ENCODE peak calls at places on chromosomes 6 and 20, in six cellular contexts. J, D, U, B, A and H are unnamed samples.

GRCh38 chr6:159880412-159880811 is 10.4 kb upstream of the MAS1 start:
- DNase-seq in D (no peak), U (peak), A (no peak), B (no peak), J (no peak), H (no peak)

GRCh38 chr6:24827162-24827561 is 28.4 kb upstream of the ARMH2 start:
- DNase-seq in B (no peak), D (no peak), A (no peak), J (no peak), U (no peak), H (no peak)

GRCh38 chr20:12941025-12941424 is 67.7 kb upstream of the SPTLC3 start:
- DNase-seq in U (no peak), J (no peak), D (no peak), A (no peak), B (no peak), H (no peak)

GRCh38 chr6:145076110-145076841 is 659.0 kb downstream of the EPM2A start:
- DNase-seq in D (no peak), U (no peak), B (no peak), J (no peak), A (no peak), H (no peak)

GRCh38 chr6:168555618-168556273 is 114.8 kb downstream of the SMOC2 start:
- DNase-seq in J (no peak), A (no peak), U (no peak), B (no peak), D (no peak), H (no peak)

GRCh38 chr20:14775778-14776177 is 438.4 kb upstream of the FLRT3 start:
- DNase-seq in D (no peak), A (no peak), B (no peak), U (no peak), J (no peak), H (no peak)

GRCh38 chr6:16592550-16592892 is 168.7 kb downstream of the ATXN1 start:
- DNase-seq in B (no peak), U (no peak), J (no peak), A (no peak), D (no peak), H (no peak)

GRCh38 chr20:22088882-22089281 is 383.4 kb downstream of the PAX1 start:
- DNase-seq in D (no peak), U (no peak), J (no peak), B (no peak), A (no peak), H (no peak)

GRCh38 chr6:136729832-136730231 is 62.4 kb downstream of the MAP3K5 start:
- DNase-seq in U (no peak), A (no peak), D (no peak), B (no peak), J (no peak), H (no peak)

GRCh38 chr6:35736293-35736894 is 438 bp upstream of the ARMC12 start:
- DNase-seq in D (peak), A (peak), B (peak), U (peak), J (peak), H (peak)

GRCh38 chr6:119499797-119500196 is 150.2 kb upstream of the MAN1A1 start:
- DNase-seq in J (no peak), A (no peak), U (no peak), B (no peak), D (no peak), H (no peak)

GRCh38 chr6:141110486-141110885 is 1022.2 kb upstream of the GJE1 start:
- DNase-seq in D (no peak), J (no peak), B (no peak), U (no peak), A (no peak), H (no peak)

GRCh38 chr6:158233214-158233795 is 65.2 kb downstream of the GTF2H5 start:
- DNase-seq in U (no peak), B (no peak), J (peak), D (no peak), A (no peak), H (no peak)

GRCh38 chr20:21564127-21564773 is 50.4 kb upstream of the NKX2-2 start:
- DNase-seq in U (no peak), J (peak), B (no peak), D (no peak), A (no peak), H (no peak)

GRCh38 chr20:40442181-40442963 is 246.7 kb downstream of the MAFB start:
- DNase-seq in D (no peak), B (no peak), U (no peak), A (no peak), J (peak), H (no peak)

GRCh38 chr6:31795616-31796298 is at the start of gene VARS1:
- DNase-seq in A (peak), U (peak), D (peak), J (peak), B (peak), H (peak)

GRCh38 chr6:116047173-116047933 is 13.3 kb downstream of the FRK start:
- DNase-seq in D (no peak), U (no peak), B (no peak), J (no peak), A (no peak), H (no peak)

GRCh38 chr6:118810420-118811027 is 83.4 kb upstream of the ASF1A start:
- DNase-seq in J (no peak), B (no peak), U (no peak), A (no peak), D (peak), H (no peak)

GRCh38 chr6:151430886-151431285 is 21.0 kb downstream of the RMND1 start:
- DNase-seq in A (no peak), B (no peak), U (no peak), J (no peak), D (no peak), H (no peak)

GRCh38 chr20:18857640-18858039 is 44.1 kb downstream of the SCP2D1 start:
- DNase-seq in U (no peak), B (no peak), A (no peak), J (no peak), D (no peak), H (no peak)

GRCh38 chr6:166650824-166651223 is 23.8 kb upstream of the RPS6KA2 start:
- DNase-seq in J (no peak), D (no peak), U (no peak), A (no peak), B (no peak), H (no peak)

GRCh38 chr6:69422474-69422873 is 374.3 kb downstream of the LMBRD1 start:
- DNase-seq in U (no peak), D (no peak), J (no peak), A (no peak), B (no peak), H (no peak)

GRCh38 chr6:169619650-169620049 is 82.2 kb downstream of the WDR27 start:
- DNase-seq in D (no peak), U (no peak), J (no peak), B (no peak), A (no peak), H (no peak)

GRCh38 chr6:11500008-11500407 is 37.5 kb upstream of the TMEM170B start:
- DNase-seq in B (no peak), J (no peak), A (no peak), D (no peak), U (no peak), H (no peak)

GRCh38 chr6:134198093-134198492 is 119.8 kb downstream of the SGK1 start:
- DNase-seq in A (no peak), J (no peak), U (no peak), D (no peak), B (no peak), H (no peak)

GRCh38 chr20:48827880-48828733 is at the start of gene PREX1:
- DNase-seq in B (peak), A (peak), J (peak), U (peak), D (peak), H (peak)

GRCh38 chr6:151021878-151022277 is 156.4 kb downstream of the MTHFD1L start:
- DNase-seq in A (no peak), U (no peak), D (no peak), B (no peak), J (no peak), H (no peak)

GRCh38 chr20:38692436-38693411 is 31.6 kb upstream of the SLC32A1 start:
- DNase-seq in B (no peak), D (peak), U (no peak), J (peak), A (peak), H (no peak)

GRCh38 chr20:43955244-43956191 is 40.9 kb downstream of the TOX2 start:
- DNase-seq in U (peak), J (peak), B (no peak), A (no peak), D (peak), H (no peak)

GRCh38 chr6:50899306-50899840 is 80.7 kb downstream of the TFAP2B start:
- DNase-seq in J (no peak), A (no peak), D (no peak), B (no peak), U (no peak), H (no peak)

GRCh38 chr6:24574809-24575208 is 71.2 kb downstream of the KIAA0319 start:
- DNase-seq in J (no peak), A (no peak), B (no peak), D (no peak), U (no peak), H (no peak)

GRCh38 chr20:61082700-61083099 is 169.4 kb upstream of the CDH4 start:
- DNase-seq in A (no peak), J (no peak), U (no peak), D (no peak), B (no peak), H (no peak)

GRCh38 chr6:148146717-148147116 is 195.9 kb upstream of the SASH1 start:
- DNase-seq in A (no peak), J (no peak), B (no peak), U (no peak), D (peak), H (no peak)

GRCh38 chr6:12903246-12903645 is 186.7 kb downstream of the PHACTR1 start:
- DNase-seq in U (no peak), B (no peak), D (no peak), J (no peak), A (no peak), H (no peak)

GRCh38 chr6:149566372-149567193 is at the start of gene GINM1:
- DNase-seq in D (peak), A (peak), U (peak), J (peak), B (peak), H (peak)

GRCh38 chr6:163592872-163593271 is 178.4 kb downstream of the QKI start:
- DNase-seq in D (no peak), J (no peak), B (no peak), A (no peak), U (no peak), H (no peak)

GRCh38 chr6:30722280-30723112 is 2.3 kb downstream of the TUBB start:
- DNase-seq in J (peak), B (peak), U (peak), A (peak), D (peak), H (peak)

GRCh38 chr6:30719791-30720737 is at the start of gene TUBB:
- DNase-seq in A (peak), U (peak), B (peak), D (peak), J (peak), H (peak)

GRCh38 chr6:30719356-30719755 is 796 bp upstream of the TUBB start:
- DNase-seq in B (no peak), A (no peak), U (no peak), D (no peak), J (no peak), H (no peak)

GRCh38 chr6:30721198-30722024 is 1.3 kb downstream of the TUBB start:
- DNase-seq in A (peak), D (peak), B (peak), U (peak), J (peak), H (peak)

DNA sequence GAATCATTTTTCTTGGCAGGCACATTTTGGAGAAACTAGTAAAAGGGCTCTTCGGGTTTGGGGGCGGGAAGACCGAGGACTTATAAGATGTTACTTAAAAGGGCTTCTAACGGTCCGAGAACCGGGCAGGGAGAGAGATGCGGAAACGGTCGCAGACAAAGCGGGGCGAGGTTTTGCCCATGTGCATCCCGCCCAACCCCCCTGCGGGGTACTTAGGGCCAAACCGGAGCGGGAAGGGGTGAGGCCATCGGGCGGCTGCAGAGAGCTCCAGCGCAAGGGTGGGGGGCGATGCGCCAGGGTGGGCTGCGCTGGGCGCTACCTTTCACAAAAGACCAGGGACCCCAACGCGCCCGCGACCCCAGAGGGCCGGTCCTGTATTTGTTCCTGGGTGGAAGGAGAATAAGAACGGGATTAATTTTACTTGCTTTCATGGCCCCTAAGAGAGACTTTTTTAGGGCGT is 616 bp downstream of the TUBB start:
- DNase-seq in U (peak), B (peak), D (peak), A (peak), J (peak), H (no peak)
- TF ChIP-seq CTCF in U (no peak), B (no peak), D (no peak), A (no peak), J (no peak), H (no peak)

GRCh38 chr20:46939031-46939430 is 44.4 kb downstream of the EYA2 start:
- DNase-seq in D (no peak), B (no peak), J (peak), U (no peak), A (no peak), H (no peak)
- TF ChIP-seq CTCF in D (no peak), B (no peak), J (peak), U (no peak), A (no peak), H (no peak)

DNA sequence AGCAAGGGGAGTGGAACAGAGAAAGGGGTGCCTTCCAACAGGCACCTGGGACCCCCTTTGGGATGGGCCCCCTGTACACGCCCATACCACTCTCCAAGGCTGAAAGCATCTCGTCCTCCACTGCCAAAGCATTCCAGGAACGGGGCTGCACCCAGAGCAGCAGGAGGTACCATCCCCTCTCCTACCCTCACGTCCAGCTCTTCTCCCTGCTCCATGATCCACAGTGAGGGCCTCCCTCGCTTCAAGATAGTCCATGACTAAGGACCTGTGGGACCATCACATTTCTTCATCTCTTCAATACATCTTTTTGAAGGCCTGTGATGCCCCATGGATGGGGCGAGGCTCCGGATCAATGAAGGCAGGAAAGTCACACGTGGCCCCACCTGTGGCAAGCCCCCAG is 209.9 kb downstream of the ANKRD60 start:
- DNase-seq in U (no peak), A (no peak), J (no peak), B (no peak), D (no peak), H (no peak)
- TF ChIP-seq CTCF in U (no peak), A (no peak), J (no peak), B (no peak), D (no peak), H (no peak)

DNA sequence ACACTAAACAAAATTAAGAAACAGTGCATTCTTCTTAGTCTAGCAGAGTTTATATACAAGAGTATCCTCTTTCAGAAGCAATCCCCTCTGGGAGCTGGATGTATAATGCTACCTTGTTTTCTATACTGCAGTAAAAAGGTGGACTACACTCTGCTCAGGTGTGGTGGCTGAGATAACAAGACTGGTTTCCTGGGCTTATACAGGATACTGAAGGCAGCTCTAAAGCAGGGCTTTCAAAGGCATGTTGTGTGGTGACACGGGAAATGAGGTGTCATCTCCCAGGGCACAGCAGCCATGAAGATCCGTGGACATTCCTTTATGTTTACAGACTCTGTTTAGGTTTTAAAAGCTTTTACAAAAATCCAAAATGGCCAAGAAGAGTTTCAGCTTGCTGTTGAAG is 136.7 kb downstream of the MAP3K4 start:
- DNase-seq in B (no peak), A (no peak), U (no peak), D (no peak), J (no peak), H (no peak)
- TF ChIP-seq CTCF in B (no peak), A (no peak), U (no peak), D (no peak), J (no peak), H (no peak)

DNA sequence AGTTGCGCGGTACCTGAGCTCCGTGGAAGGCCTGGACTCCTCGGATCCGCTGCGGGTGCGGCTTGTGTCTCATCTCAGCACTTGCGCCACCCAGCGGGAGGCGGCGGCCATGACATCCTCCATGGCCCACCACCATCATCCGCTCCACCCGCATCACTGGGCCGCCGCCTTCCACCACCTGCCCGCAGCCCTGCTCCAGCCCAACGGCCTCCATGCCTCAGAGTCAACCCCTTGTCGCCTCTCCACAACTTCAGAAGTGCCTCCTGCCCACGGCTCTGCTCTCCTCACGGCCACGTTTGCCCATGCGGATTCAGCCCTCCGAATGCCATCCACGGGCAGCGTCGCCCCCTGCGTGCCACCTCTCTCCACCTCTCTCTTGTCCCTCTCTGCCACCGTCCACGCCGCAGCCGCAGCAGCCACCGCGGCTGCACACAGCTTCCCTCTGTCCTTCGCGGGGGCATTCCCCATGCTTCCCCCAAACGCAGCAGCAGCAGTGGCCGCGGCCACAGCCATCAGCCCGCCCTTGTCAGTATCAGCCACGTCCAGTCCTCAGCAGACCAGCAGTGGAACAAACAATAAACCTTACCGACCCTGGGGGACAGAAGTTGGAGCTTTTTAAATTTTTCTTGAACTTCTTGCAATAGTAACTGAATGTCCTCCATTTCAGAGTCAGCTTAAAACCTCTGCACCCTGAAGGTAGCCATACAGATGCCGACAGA is 9.9 kb downstream of the HEY2 start:
- DNase-seq in B (no peak), J (peak), D (no peak), A (peak), U (no peak), H (no peak)
- TF ChIP-seq CTCF in B (no peak), J (peak), D (no peak), A (peak), U (no peak), H (no peak)

DNA sequence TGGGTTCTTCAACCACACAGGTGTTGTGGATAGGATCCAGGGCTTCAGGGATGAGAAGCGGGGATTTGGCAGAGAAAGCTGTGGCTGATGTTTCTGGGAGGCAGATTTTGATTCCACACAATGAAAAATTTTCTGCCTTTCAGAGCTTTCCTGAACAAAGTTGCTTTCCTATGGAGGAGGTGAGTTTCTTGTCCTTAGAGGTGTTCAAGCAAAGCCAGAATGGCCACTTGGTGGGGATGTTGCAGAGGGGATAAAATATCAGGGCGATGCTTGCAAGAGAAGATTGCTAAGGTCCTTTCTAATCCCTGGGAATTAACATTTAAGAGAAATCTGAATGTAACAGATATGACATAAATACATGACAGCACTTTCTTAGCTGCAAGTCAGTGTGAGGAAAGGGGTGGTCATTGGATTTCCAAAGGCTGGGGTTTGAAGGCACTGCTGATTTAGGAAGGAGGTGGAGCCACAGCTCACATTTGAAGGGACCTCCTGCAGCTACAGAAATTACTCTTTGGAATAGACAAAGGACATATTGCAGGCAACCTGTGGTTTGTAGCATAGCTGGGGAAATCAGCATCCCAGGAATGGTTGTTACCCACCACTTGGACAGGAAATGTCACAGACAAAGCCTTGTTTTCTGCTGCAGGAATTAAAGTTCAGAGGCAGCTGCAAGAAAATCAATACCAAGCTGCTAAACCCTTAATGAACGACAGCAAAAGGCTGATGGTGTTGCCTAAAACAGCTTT is 271.1 kb upstream of the CHD6 start:
- DNase-seq in J (peak), A (no peak), U (no peak), D (no peak), B (no peak), H (peak)
- TF ChIP-seq CTCF in J (peak), A (peak), U (no peak), D (no peak), B (no peak), H (peak)